ENCODE peak calls at places on chromosomes 16 and 17, in four cellular contexts. E, L, X and S are unnamed samples.

GRCh38 chr16:48526058-48526957 is 83.7 kb downstream of the N4BP1 start:
- DNase-seq in E (no peak), L (no peak), X (no peak), S (no peak)

GRCh38 chr16:50941651-50942050 is 199.8 kb downstream of the CYLD start:
- DNase-seq in L (no peak), X (no peak), E (no peak), S (no peak)

GRCh38 chr17:81491193-81491592 is 21.4 kb downstream of the ACTG1 start:
- DNase-seq in E (no peak), L (no peak), X (no peak), S (no peak)

GRCh38 chr17:6596511-6596910 is 40.2 kb upstream of the PITPNM3 start:
- DNase-seq in X (no peak), L (no peak), E (no peak), S (no peak)

GRCh38 chr17:29113334-29113733 is 66.9 kb downstream of the MYO18A start:
- DNase-seq in E (no peak), X (peak), L (no peak), S (no peak)

GRCh38 chr17:43467981-43468541 is 15.7 kb upstream of the DHX8 start:
- DNase-seq in L (no peak), X (no peak), E (peak), S (peak)

GRCh38 chr16:23120562-23120961 is 28.7 kb downstream of the USP31 start:
- DNase-seq in L (no peak), E (no peak), X (no peak), S (no peak)

GRCh38 chr17:37743612-37743874 is 1.3 kb downstream of the HNF1B start:
- DNase-seq in E (no peak), L (no peak), X (no peak), S (no peak)

GRCh38 chr17:1379930-1380313 is 20.1 kb downstream of the YWHAE start:
- DNase-seq in E (no peak), L (no peak), X (no peak), S (no peak)

GRCh38 chr16:17277981-17278381 is 192.8 kb downstream of the XYLT1 start:
- DNase-seq in X (no peak), L (no peak), E (no peak), S (no peak)

GRCh38 chr17:47229535-47230443 is 20.6 kb downstream of the MYL4 start:
- DNase-seq in L (peak), E (peak), X (no peak), S (peak)

GRCh38 chr17:57612202-57613071 is 132.7 kb downstream of the CCDC182 start:
- DNase-seq in E (no peak), L (no peak), X (no peak), S (no peak)

GRCh38 chr17:58756246-58757161 is 850 bp downstream of the PPM1E start:
- DNase-seq in L (no peak), E (no peak), X (no peak), S (no peak)

GRCh38 chr17:77304746-77305473 is 164.1 kb downstream of the SEC14L1 start:
- DNase-seq in L (no peak), X (no peak), E (no peak), S (no peak)

DNA sequence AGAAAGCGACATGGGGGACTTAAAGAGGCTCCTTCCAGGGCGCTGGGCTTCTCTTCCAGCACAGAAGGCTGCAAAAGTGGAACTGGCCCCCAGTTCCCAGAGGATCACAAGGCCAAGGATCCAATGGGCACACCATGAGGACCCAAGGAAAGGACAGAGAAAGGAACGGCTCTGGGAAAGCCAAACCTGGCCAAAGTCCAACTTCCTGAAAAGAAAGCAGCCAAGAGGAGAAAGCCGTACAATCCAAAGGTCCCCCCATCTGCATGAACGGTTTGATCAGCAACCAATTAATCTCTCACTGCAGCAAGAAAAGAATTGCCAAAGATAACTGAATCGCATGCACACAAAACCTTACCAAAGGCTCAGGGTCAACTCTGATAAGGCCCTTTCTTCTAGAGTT is 19.8 kb upstream of the ICAM2 start:
- DNase-seq in E (no peak), L (no peak), X (no peak), S (no peak)
- H3K4me3 ChIP-seq in E (no peak), L (no peak), X (no peak), S (no peak)

GRCh38 chr17:8186787-8187516 is 3.0 kb downstream of the BORCS6 start:
- DNase-seq in L (peak), E (peak), X (peak), S (peak)
- TF ChIP-seq CTCF in L (peak), E (peak), X (no peak), S (no peak)

GRCh38 chr16:31402687-31403086 is 9.6 kb downstream of the ITGAD start:
- DNase-seq in X (no peak), E (no peak), L (no peak), S (no peak)
- H3K4me3 ChIP-seq in X (no peak), E (no peak), L (no peak), S (no peak)

DNA sequence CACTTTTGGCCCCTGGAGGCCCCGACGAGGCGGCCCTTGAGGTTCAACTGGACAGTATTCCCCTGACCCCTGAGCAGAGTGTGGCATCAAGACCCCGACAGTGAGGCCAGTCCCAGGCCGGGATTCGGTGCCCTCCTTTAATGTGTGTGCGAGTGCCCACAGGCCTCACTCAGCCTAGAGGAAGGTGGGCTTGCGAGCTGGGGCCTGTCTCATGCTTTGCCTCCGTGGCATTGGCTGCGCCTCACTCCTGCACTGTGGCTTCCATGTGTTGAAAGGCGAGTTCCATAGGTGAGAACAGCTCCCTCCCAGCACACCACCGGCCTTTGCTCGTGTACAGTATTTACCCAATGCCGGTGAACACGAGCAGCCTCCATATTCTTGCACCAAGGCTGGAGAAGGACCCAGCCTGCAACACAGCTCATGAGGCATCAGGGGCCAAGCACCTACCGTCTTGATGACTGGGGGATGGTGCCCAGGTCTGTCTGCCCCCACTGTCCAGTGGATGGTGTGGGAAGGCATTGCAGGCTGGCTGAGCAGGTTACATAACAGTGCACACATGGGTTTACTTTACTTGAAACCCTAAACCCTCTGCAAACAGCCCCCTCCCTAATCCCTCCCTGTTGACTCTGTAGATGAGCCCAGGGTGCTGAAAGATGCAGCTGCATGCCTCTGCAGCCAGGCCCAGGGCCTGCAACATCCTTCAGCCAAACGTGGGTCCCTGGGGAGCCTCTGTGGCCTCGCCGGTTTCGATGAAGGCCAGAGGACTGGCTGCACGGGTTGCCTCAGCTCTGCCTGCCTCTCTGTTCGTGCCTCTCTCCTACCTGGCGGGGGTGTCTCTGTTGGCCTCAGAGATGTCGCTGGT is 94.8 kb downstream of the METRNL start:
- DNase-seq in X (peak), E (no peak), L (no peak), S (peak)
- TF ChIP-seq CTCF in X (no peak), E (no peak), L (no peak), S (no peak)

DNA sequence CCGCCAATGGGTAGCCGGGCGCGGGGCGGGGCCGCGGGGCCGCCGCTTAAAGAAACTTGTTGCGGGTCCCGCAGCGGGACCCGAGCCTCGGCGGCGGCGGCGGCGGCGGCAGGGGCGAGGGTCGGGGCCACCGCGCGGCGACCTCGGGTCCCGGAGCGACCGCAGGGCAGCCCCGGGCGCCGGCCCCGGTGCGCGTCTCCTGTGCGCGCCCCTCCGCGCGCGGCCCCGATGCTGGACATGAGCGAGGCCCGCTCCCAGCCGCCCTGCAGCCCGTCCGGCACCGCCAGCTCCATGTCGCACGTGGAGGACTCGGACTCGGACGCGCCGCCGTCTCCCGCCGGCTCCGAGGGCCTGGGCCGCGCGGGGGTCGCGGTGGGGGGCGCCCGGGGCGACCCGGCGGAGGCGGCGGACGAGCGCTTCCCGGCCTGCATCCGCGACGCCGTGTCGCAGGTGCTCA is at the start of gene SOX8:
- DNase-seq in E (no peak), L (no peak), X (no peak), S (no peak)
- H3K4me3 ChIP-seq in E (peak), L (peak), X (peak), S (peak)